ENCODE peak calls at places on chromosomes 6 and 20, in seven cellular contexts. One of them, this sample, is unnamed.

GRCh38 chr6:137160763-137161162 is 12.7 kb downstream of the IL22RA2 start:
- DNase-seq in astrocyte: peak; percentile 82
- DNase-seq in A549: no peak
- DNase-seq in IMR-90: peak; percentile 36
- DNase-seq in fibroblast of lung: no peak
- DNase-seq in OCI-LY7: no peak
- DNase-seq in GM23248: peak; percentile 36
- DNase-seq in this sample: peak; percentile 42

GRCh38 chr6:158019416-158019815 is 37.8 kb downstream of the SYNJ2 start:
- DNase-seq in A549: no peak
- DNase-seq in astrocyte: no peak
- DNase-seq in fibroblast of lung: no peak
- DNase-seq in IMR-90: no peak
- DNase-seq in GM23248: no peak
- DNase-seq in OCI-LY7: no peak
- DNase-seq in this sample: no peak

GRCh38 chr20:48716541-48716940 is 111.3 kb downstream of the PREX1 start:
- DNase-seq in astrocyte: no peak
- DNase-seq in IMR-90: no peak
- DNase-seq in OCI-LY7: no peak
- DNase-seq in GM23248: no peak
- DNase-seq in A549: no peak
- DNase-seq in fibroblast of lung: no peak
- DNase-seq in this sample: no peak

GRCh38 chr6:4270799-4271198 is 135.4 kb upstream of the ECI2 start:
- DNase-seq in OCI-LY7: no peak
- DNase-seq in astrocyte: peak; percentile 78
- DNase-seq in GM23248: peak; percentile 77
- DNase-seq in A549: no peak
- DNase-seq in IMR-90: peak; percentile 68
- DNase-seq in fibroblast of lung: peak; percentile 9
- DNase-seq in this sample: no peak

GRCh38 chr20:57440678-57441509 is 49.7 kb downstream of the RBM38 start:
- DNase-seq in A549: peak; percentile 29
- DNase-seq in OCI-LY7: no peak
- DNase-seq in IMR-90: peak; percentile 66
- DNase-seq in astrocyte: no peak
- DNase-seq in fibroblast of lung: peak; percentile 91
- DNase-seq in GM23248: peak; percentile 71
- DNase-seq in this sample: peak; percentile 94

GRCh38 chr20:41318271-41318649 is 729 bp upstream of the ZHX3 start:
- DNase-seq in astrocyte: no peak
- DNase-seq in A549: no peak
- DNase-seq in GM23248: no peak
- DNase-seq in OCI-LY7: no peak
- DNase-seq in fibroblast of lung: no peak
- DNase-seq in IMR-90: no peak
- DNase-seq in this sample: no peak

GRCh38 chr6:3517350-3517749 is 60.5 kb upstream of the SLC22A23 start:
- DNase-seq in fibroblast of lung: peak; percentile 93
- DNase-seq in A549: peak; percentile 41
- DNase-seq in GM23248: peak; percentile 94
- DNase-seq in IMR-90: peak; percentile 95
- DNase-seq in astrocyte: peak; percentile 88
- DNase-seq in OCI-LY7: no peak
- DNase-seq in this sample: peak; percentile 91

GRCh38 chr20:25050501-25051350 is 7.2 kb downstream of the ACSS1 start:
- DNase-seq in GM23248: no peak
- DNase-seq in A549: no peak
- DNase-seq in astrocyte: no peak
- DNase-seq in OCI-LY7: no peak
- DNase-seq in IMR-90: no peak
- DNase-seq in fibroblast of lung: no peak
- DNase-seq in this sample: peak; percentile 58

GRCh38 chr6:163306000-163306399 is 108.5 kb upstream of the QKI start:
- DNase-seq in fibroblast of lung: no peak
- DNase-seq in GM23248: no peak
- DNase-seq in OCI-LY7: no peak
- DNase-seq in A549: no peak
- DNase-seq in IMR-90: no peak
- DNase-seq in astrocyte: no peak
- DNase-seq in this sample: no peak

GRCh38 chr6:140071115-140071514 is 696.7 kb upstream of the CITED2 start:
- DNase-seq in IMR-90: peak; percentile 86
- DNase-seq in A549: no peak
- DNase-seq in OCI-LY7: no peak
- DNase-seq in GM23248: peak; percentile 68
- DNase-seq in fibroblast of lung: peak; percentile 95
- DNase-seq in astrocyte: peak; percentile 91
- DNase-seq in this sample: no peak

GRCh38 chr6:18703546-18703945 is 316.4 kb downstream of the RNF144B start:
- DNase-seq in GM23248: no peak
- DNase-seq in OCI-LY7: no peak
- DNase-seq in A549: no peak
- DNase-seq in astrocyte: no peak
- DNase-seq in fibroblast of lung: no peak
- DNase-seq in IMR-90: no peak
- DNase-seq in this sample: no peak

GRCh38 chr6:158286413-158286812 is 25.9 kb upstream of the TULP4 start:
- DNase-seq in fibroblast of lung: peak; percentile 74
- DNase-seq in OCI-LY7: no peak
- DNase-seq in IMR-90: peak; percentile 87
- DNase-seq in A549: no peak
- DNase-seq in astrocyte: peak; percentile 88
- DNase-seq in GM23248: peak; percentile 83
- DNase-seq in this sample: peak; percentile 63

GRCh38 chr6:73180718-73181619 is 44.3 kb downstream of the KHDC1L start:
- DNase-seq in GM23248: peak; percentile 82
- DNase-seq in astrocyte: peak; percentile 66
- DNase-seq in fibroblast of lung: peak; percentile 88
- DNase-seq in IMR-90: peak; percentile 84
- DNase-seq in A549: peak; percentile 55
- DNase-seq in OCI-LY7: peak; percentile 81
- DNase-seq in this sample: no peak

GRCh38 chr6:73177221-73177944 is 47.9 kb downstream of the KHDC1L start:
- DNase-seq in IMR-90: no peak
- DNase-seq in GM23248: no peak
- DNase-seq in fibroblast of lung: no peak
- DNase-seq in OCI-LY7: peak; percentile 50
- DNase-seq in astrocyte: no peak
- DNase-seq in A549: no peak
- DNase-seq in this sample: no peak

GRCh38 chr6:73182021-73182607 is 43.2 kb downstream of the KHDC1L start:
- DNase-seq in A549: no peak
- DNase-seq in OCI-LY7: no peak
- DNase-seq in astrocyte: no peak
- DNase-seq in IMR-90: peak; percentile 9
- DNase-seq in GM23248: no peak
- DNase-seq in fibroblast of lung: no peak
- DNase-seq in this sample: no peak

GRCh38 chr6:73176057-73176456 is 49.2 kb downstream of the KHDC1L start:
- DNase-seq in OCI-LY7: no peak
- DNase-seq in IMR-90: no peak
- DNase-seq in A549: no peak
- DNase-seq in fibroblast of lung: no peak
- DNase-seq in GM23248: no peak
- DNase-seq in astrocyte: no peak
- DNase-seq in this sample: no peak

GRCh38 chr6:73180076-73180717 is 45.1 kb downstream of the KHDC1L start:
- DNase-seq in A549: no peak
- DNase-seq in fibroblast of lung: no peak
- DNase-seq in OCI-LY7: no peak
- DNase-seq in IMR-90: peak; percentile 25
- DNase-seq in astrocyte: peak; percentile 32
- DNase-seq in GM23248: peak; percentile 78
- DNase-seq in this sample: no peak
- H3K4me2 ChIP-seq in A549: peak overlapping the region; percentile 52
- H3K4me2 ChIP-seq in fibroblast of lung: peak overlapping the region; percentile 86
- H3K4me2 ChIP-seq in OCI-LY7: peak overlapping the region; percentile 67
- H3K4me2 ChIP-seq in IMR-90: peak overlapping the region; percentile 91
- H3K4me2 ChIP-seq in astrocyte: peak overlapping the region; percentile 82
- H3K4me2 ChIP-seq in GM23248: peak overlapping the region; percentile 89
- H3K4me2 ChIP-seq in this sample: peak overlapping the region; percentile 85

DNA sequence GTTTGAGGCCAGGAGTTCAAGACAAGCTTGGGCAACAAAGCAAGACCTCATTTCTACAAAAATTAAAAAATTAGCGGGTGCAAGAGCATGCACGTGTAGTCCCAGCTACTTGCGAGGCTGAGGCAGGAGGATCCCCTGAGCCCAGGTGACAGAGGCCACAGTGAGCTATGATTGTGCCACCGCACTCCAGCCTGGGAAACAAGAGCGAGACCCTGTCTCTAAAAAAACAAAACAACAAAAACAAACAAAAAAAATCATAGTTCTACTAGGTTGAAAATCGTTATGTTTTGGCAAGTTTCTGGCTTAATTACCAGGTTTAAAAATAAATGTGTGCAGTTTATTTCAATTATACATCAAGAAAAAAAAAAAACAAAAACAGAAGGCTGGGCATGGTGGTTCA is 2.6 kb downstream of the EIF2S2 start:
- DNase-seq in astrocyte: no peak
- DNase-seq in IMR-90: no peak
- DNase-seq in fibroblast of lung: no peak
- DNase-seq in A549: no peak
- DNase-seq in GM23248: no peak
- DNase-seq in OCI-LY7: no peak
- DNase-seq in this sample: no peak
- H3K4me2 ChIP-seq in astrocyte: peak overlapping the region; percentile 21
- H3K4me2 ChIP-seq in IMR-90: no peak overlapping the region
- H3K4me2 ChIP-seq in fibroblast of lung: no peak overlapping the region
- H3K4me2 ChIP-seq in A549: peak overlapping the region; percentile 98
- H3K4me2 ChIP-seq in GM23248: peak overlapping the region; percentile 87
- H3K4me2 ChIP-seq in OCI-LY7: peak overlapping the region; percentile 94
- H3K4me2 ChIP-seq in this sample: peak overlapping the region; percentile 93

DNA sequence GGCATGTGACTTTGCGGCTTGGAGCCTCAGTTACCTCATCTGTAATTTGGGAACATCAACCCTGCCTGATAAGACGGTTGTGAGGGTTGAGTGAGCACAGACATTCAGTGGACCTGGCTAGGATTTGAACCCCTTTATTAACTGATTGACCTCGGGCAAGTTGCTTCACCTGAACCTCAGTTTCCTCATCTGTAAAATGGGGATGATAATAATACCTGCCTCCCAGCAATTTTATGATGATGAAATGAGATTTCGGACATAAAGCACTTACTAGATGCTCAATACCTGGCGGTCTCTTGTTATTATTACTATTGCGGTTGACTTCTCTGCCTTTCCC is 51.5 kb downstream of the CEBPB start:
- DNase-seq in OCI-LY7: no peak
- DNase-seq in GM23248: no peak
- DNase-seq in A549: no peak
- DNase-seq in IMR-90: no peak
- DNase-seq in fibroblast of lung: no peak
- DNase-seq in astrocyte: no peak
- DNase-seq in this sample: no peak
- H3K4me2 ChIP-seq in OCI-LY7: no peak overlapping the region
- H3K4me2 ChIP-seq in GM23248: no peak overlapping the region
- H3K4me2 ChIP-seq in A549: no peak overlapping the region
- H3K4me2 ChIP-seq in IMR-90: no peak overlapping the region
- H3K4me2 ChIP-seq in fibroblast of lung: no peak overlapping the region
- H3K4me2 ChIP-seq in astrocyte: no peak overlapping the region
- H3K4me2 ChIP-seq in this sample: no peak overlapping the region

GRCh38 chr6:33807606-33808005 is 3.8 kb upstream of the MLN start:
- DNase-seq in IMR-90: no peak
- DNase-seq in fibroblast of lung: no peak
- DNase-seq in A549: no peak
- DNase-seq in astrocyte: no peak
- DNase-seq in GM23248: no peak
- DNase-seq in OCI-LY7: no peak
- DNase-seq in this sample: no peak
- H3K4me2 ChIP-seq in IMR-90: no peak overlapping the region
- H3K4me2 ChIP-seq in fibroblast of lung: no peak overlapping the region
- H3K4me2 ChIP-seq in A549: no peak overlapping the region
- H3K4me2 ChIP-seq in astrocyte: no peak overlapping the region
- H3K4me2 ChIP-seq in GM23248: no peak overlapping the region
- H3K4me2 ChIP-seq in OCI-LY7: no peak overlapping the region
- H3K4me2 ChIP-seq in this sample: no peak overlapping the region

DNA sequence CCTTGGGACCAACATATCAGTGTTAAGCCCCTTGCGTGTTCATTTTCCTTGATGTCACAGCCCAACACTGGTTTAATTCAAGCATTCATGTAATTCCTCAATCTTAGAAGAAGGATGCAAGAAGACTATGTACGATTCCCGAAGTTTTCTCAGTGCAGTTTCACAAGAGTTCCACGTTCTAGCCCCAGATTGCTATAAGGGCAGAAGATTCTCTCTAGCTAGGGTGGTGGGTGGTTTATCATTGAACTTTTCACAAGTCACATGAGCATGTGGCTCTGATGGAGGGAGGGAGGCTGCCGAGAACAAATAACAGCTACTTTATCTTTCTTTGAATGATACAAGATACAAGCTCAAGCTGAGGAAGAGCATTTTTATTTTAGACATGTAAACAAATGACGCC is 71.9 kb upstream of the NHSL1 start:
- DNase-seq in astrocyte: no peak
- DNase-seq in A549: no peak
- DNase-seq in IMR-90: peak; percentile 26
- DNase-seq in OCI-LY7: no peak
- DNase-seq in fibroblast of lung: peak; percentile 42
- DNase-seq in GM23248: no peak
- DNase-seq in this sample: no peak
- H3K4me2 ChIP-seq in astrocyte: peak overlapping the region; percentile 92
- H3K4me2 ChIP-seq in A549: no peak overlapping the region
- H3K4me2 ChIP-seq in IMR-90: peak overlapping the region; percentile 93
- H3K4me2 ChIP-seq in OCI-LY7: no peak overlapping the region
- H3K4me2 ChIP-seq in fibroblast of lung: peak overlapping the region; percentile 96
- H3K4me2 ChIP-seq in GM23248: peak overlapping the region; percentile 91
- H3K4me2 ChIP-seq in this sample: peak overlapping the region; percentile 97

DNA sequence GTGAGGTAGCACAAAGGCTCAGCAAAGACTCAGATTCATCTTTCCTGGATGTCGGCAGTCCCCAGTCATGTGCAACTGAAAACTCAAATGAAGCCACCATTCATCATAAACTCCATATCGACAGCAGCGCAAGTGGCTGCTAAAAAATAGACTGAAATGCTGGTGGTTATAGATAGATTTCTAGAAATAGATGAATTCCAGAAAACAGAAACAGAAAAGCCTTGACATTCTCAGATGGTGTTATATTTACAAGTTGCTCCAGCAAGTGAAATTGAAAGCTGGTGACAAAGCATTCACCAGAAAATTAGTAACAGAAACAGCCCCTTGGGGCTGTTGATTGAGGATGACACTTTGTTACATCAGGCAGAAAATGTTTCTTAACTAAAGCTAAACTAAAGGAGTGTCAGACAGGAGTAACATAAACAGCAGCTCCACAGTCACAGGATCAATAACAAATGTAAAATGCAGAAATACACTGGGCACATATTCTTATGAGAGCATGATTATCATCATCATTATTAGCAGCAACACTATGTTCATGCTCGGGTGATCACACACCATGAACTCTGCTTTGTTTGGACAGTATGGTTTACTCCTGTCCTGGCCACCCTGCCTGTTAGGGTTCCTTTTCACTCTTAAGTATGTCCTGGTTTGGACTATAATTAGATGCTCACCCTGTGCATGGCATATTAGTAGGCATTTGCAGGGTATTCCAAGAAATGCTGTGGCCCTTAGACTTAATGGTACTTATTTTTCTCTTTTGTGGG is 36.4 kb upstream of the SLC35F1 start:
- DNase-seq in fibroblast of lung: no peak
- DNase-seq in astrocyte: no peak
- DNase-seq in IMR-90: no peak
- DNase-seq in GM23248: no peak
- DNase-seq in OCI-LY7: no peak
- DNase-seq in A549: no peak
- DNase-seq in this sample: no peak
- H3K4me2 ChIP-seq in fibroblast of lung: no peak overlapping the region
- H3K4me2 ChIP-seq in astrocyte: no peak overlapping the region
- H3K4me2 ChIP-seq in IMR-90: no peak overlapping the region
- H3K4me2 ChIP-seq in GM23248: no peak overlapping the region
- H3K4me2 ChIP-seq in OCI-LY7: no peak overlapping the region
- H3K4me2 ChIP-seq in A549: no peak overlapping the region
- H3K4me2 ChIP-seq in this sample: no peak overlapping the region